ENCODE peak calls at places on chromosomes 4 and X, in eight cellular contexts. One of them, this sample, is unnamed.
A peak's percentile ranks its signal among the peaks of the same experiment; 100 is the strongest.

GRCh38 chr4:24742773-24743676 is 52.3 kb upstream of the SOD3 start:
- DNase-seq in mesenchymal stem cell: no peak
- DNase-seq in MM.1S: no peak
- DNase-seq in GM23248: no peak
- DNase-seq in lower lobe of right lung: no peak
- DNase-seq in GM12878: no peak
- DNase-seq in effector memory CD4-positive, alpha-beta T cell: no peak
- DNase-seq in tibial artery: no peak
- DNase-seq in this sample: no peak

GRCh38 chr4:98518555-98519267 is 139.7 kb downstream of the TSPAN5 start:
- DNase-seq in GM12878: peak; percentile 19
- DNase-seq in effector memory CD4-positive, alpha-beta T cell: no peak
- DNase-seq in GM23248: no peak
- DNase-seq in mesenchymal stem cell: no peak
- DNase-seq in MM.1S: no peak
- DNase-seq in tibial artery: no peak
- DNase-seq in lower lobe of right lung: no peak
- DNase-seq in this sample: no peak

GRCh38 chrX:130158311-130158710 is 7.3 kb downstream of the AIFM1 start:
- DNase-seq in GM12878: no peak
- DNase-seq in mesenchymal stem cell: no peak
- DNase-seq in tibial artery: no peak
- DNase-seq in lower lobe of right lung: no peak
- DNase-seq in effector memory CD4-positive, alpha-beta T cell: no peak
- DNase-seq in MM.1S: no peak
- DNase-seq in GM23248: no peak
- DNase-seq in this sample: no peak

GRCh38 chr4:8039290-8039689 is 99.6 kb upstream of the AFAP1 start:
- DNase-seq in MM.1S: no peak
- DNase-seq in tibial artery: no peak
- DNase-seq in GM23248: peak; percentile 19
- DNase-seq in mesenchymal stem cell: no peak
- DNase-seq in GM12878: no peak
- DNase-seq in lower lobe of right lung: no peak
- DNase-seq in effector memory CD4-positive, alpha-beta T cell: no peak
- DNase-seq in this sample: no peak

GRCh38 chrX:154401918-154402621 is 3.9 kb downstream of the RPL10 start:
- DNase-seq in effector memory CD4-positive, alpha-beta T cell: no peak
- DNase-seq in MM.1S: no peak
- DNase-seq in GM12878: no peak
- DNase-seq in tibial artery: no peak
- DNase-seq in lower lobe of right lung: no peak
- DNase-seq in mesenchymal stem cell: peak; percentile 71
- DNase-seq in GM23248: no peak
- DNase-seq in this sample: no peak

GRCh38 chrX:114999906-115000305 is 17.5 kb downstream of the IL13RA2 start:
- DNase-seq in lower lobe of right lung: no peak
- DNase-seq in mesenchymal stem cell: no peak
- DNase-seq in GM23248: no peak
- DNase-seq in tibial artery: no peak
- DNase-seq in GM12878: no peak
- DNase-seq in effector memory CD4-positive, alpha-beta T cell: no peak
- DNase-seq in MM.1S: no peak
- DNase-seq in this sample: no peak

GRCh38 chr4:16659694-16660093 is 238.8 kb downstream of the LDB2 start:
- DNase-seq in effector memory CD4-positive, alpha-beta T cell: no peak
- DNase-seq in mesenchymal stem cell: no peak
- DNase-seq in tibial artery: no peak
- DNase-seq in MM.1S: no peak
- DNase-seq in GM12878: no peak
- DNase-seq in GM23248: no peak
- DNase-seq in lower lobe of right lung: no peak
- DNase-seq in this sample: no peak

GRCh38 chr4:16231570-16232252 is 5.4 kb upstream of the TAPT1 start:
- DNase-seq in lower lobe of right lung: no peak
- DNase-seq in GM12878: no peak
- DNase-seq in MM.1S: no peak
- DNase-seq in tibial artery: no peak
- DNase-seq in effector memory CD4-positive, alpha-beta T cell: no peak
- DNase-seq in mesenchymal stem cell: no peak
- DNase-seq in GM23248: peak; percentile 49
- DNase-seq in this sample: no peak

GRCh38 chr4:47271296-47271695 is 192.2 kb downstream of the COMMD8 start:
- DNase-seq in GM12878: no peak
- DNase-seq in lower lobe of right lung: no peak
- DNase-seq in effector memory CD4-positive, alpha-beta T cell: no peak
- DNase-seq in tibial artery: no peak
- DNase-seq in GM23248: no peak
- DNase-seq in mesenchymal stem cell: no peak
- DNase-seq in MM.1S: no peak
- DNase-seq in this sample: no peak

GRCh38 chr4:3303840-3304715 is 11.3 kb downstream of the RGS12 start:
- DNase-seq in lower lobe of right lung: no peak
- DNase-seq in GM23248: no peak
- DNase-seq in tibial artery: peak; percentile 17
- DNase-seq in mesenchymal stem cell: no peak
- DNase-seq in GM12878: no peak
- DNase-seq in MM.1S: no peak
- DNase-seq in effector memory CD4-positive, alpha-beta T cell: no peak
- DNase-seq in this sample: no peak

GRCh38 chr4:2932951-2933565 is 30.1 kb downstream of the NOP14 start:
- DNase-seq in mesenchymal stem cell: no peak
- DNase-seq in tibial artery: no peak
- DNase-seq in MM.1S: no peak
- DNase-seq in lower lobe of right lung: peak; percentile 51
- DNase-seq in GM23248: peak; percentile 25
- DNase-seq in GM12878: no peak
- DNase-seq in effector memory CD4-positive, alpha-beta T cell: no peak
- DNase-seq in this sample: no peak

GRCh38 chr4:106268731-106269272 is 47.2 kb downstream of the TBCK start:
- DNase-seq in GM12878: no peak
- DNase-seq in tibial artery: no peak
- DNase-seq in effector memory CD4-positive, alpha-beta T cell: no peak
- DNase-seq in MM.1S: no peak
- DNase-seq in lower lobe of right lung: no peak
- DNase-seq in mesenchymal stem cell: no peak
- DNase-seq in GM23248: no peak
- DNase-seq in this sample: no peak

GRCh38 chr4:101244349-101244748 is 103.0 kb downstream of the PPP3CA start:
- DNase-seq in GM12878: no peak
- DNase-seq in mesenchymal stem cell: no peak
- DNase-seq in tibial artery: no peak
- DNase-seq in effector memory CD4-positive, alpha-beta T cell: no peak
- DNase-seq in MM.1S: no peak
- DNase-seq in lower lobe of right lung: no peak
- DNase-seq in GM23248: no peak
- DNase-seq in this sample: no peak

GRCh38 chr4:165803005-165803404 is 70.0 kb upstream of the TLL1 start:
- DNase-seq in MM.1S: peak; percentile 36
- DNase-seq in tibial artery: no peak
- DNase-seq in mesenchymal stem cell: no peak
- DNase-seq in GM12878: no peak
- DNase-seq in effector memory CD4-positive, alpha-beta T cell: no peak
- DNase-seq in lower lobe of right lung: no peak
- DNase-seq in GM23248: no peak
- DNase-seq in this sample: no peak

GRCh38 chrX:109840585-109840984 is 107.5 kb upstream of the ACSL4 start:
- DNase-seq in effector memory CD4-positive, alpha-beta T cell: no peak
- DNase-seq in tibial artery: peak; percentile 57
- DNase-seq in GM12878: no peak
- DNase-seq in mesenchymal stem cell: peak; percentile 96
- DNase-seq in GM23248: peak; percentile 90
- DNase-seq in MM.1S: no peak
- DNase-seq in lower lobe of right lung: no peak
- DNase-seq in this sample: no peak

GRCh38 chr4:169024762-169025161 is 14.7 kb upstream of the CBR4 start:
- DNase-seq in effector memory CD4-positive, alpha-beta T cell: no peak
- DNase-seq in mesenchymal stem cell: peak; percentile 49
- DNase-seq in tibial artery: no peak
- DNase-seq in GM23248: peak; percentile 66
- DNase-seq in GM12878: no peak
- DNase-seq in lower lobe of right lung: no peak
- DNase-seq in MM.1S: peak; percentile 46
- DNase-seq in this sample: no peak

GRCh38 chrX:115372026-115372610 is 82.6 kb downstream of the LUZP4 start:
- DNase-seq in mesenchymal stem cell: peak; percentile 84
- DNase-seq in lower lobe of right lung: no peak
- DNase-seq in GM23248: peak; percentile 74
- DNase-seq in tibial artery: no peak
- DNase-seq in MM.1S: no peak
- DNase-seq in GM12878: no peak
- DNase-seq in effector memory CD4-positive, alpha-beta T cell: no peak
- DNase-seq in this sample: no peak

GRCh38 chr4:101958547-101958946 is 168.0 kb downstream of the BANK1 start:
- DNase-seq in MM.1S: no peak
- DNase-seq in effector memory CD4-positive, alpha-beta T cell: no peak
- DNase-seq in GM12878: no peak
- DNase-seq in tibial artery: no peak
- DNase-seq in lower lobe of right lung: no peak
- DNase-seq in mesenchymal stem cell: no peak
- DNase-seq in GM23248: no peak
- DNase-seq in this sample: no peak

GRCh38 chr4:8558080-8558960 is 21.9 kb upstream of the GPR78 start:
- DNase-seq in effector memory CD4-positive, alpha-beta T cell: no peak
- DNase-seq in lower lobe of right lung: no peak
- DNase-seq in MM.1S: no peak
- DNase-seq in GM12878: no peak
- DNase-seq in tibial artery: no peak
- DNase-seq in mesenchymal stem cell: no peak
- DNase-seq in GM23248: peak; percentile 85
- DNase-seq in this sample: no peak

GRCh38 chrX:88135735-88136134 is 611.3 kb upstream of the CPXCR1 start:
- DNase-seq in tibial artery: no peak
- DNase-seq in lower lobe of right lung: no peak
- DNase-seq in mesenchymal stem cell: peak; percentile 0
- DNase-seq in GM23248: peak; percentile 16
- DNase-seq in GM12878: no peak
- DNase-seq in effector memory CD4-positive, alpha-beta T cell: no peak
- DNase-seq in MM.1S: peak; percentile 28
- DNase-seq in this sample: no peak

GRCh38 chr4:149292422-149293055 is 523.1 kb downstream of the IQCM start:
- DNase-seq in effector memory CD4-positive, alpha-beta T cell: no peak
- DNase-seq in MM.1S: no peak
- DNase-seq in tibial artery: no peak
- DNase-seq in GM23248: no peak
- DNase-seq in mesenchymal stem cell: no peak
- DNase-seq in GM12878: no peak
- DNase-seq in lower lobe of right lung: no peak
- DNase-seq in this sample: no peak

DNA sequence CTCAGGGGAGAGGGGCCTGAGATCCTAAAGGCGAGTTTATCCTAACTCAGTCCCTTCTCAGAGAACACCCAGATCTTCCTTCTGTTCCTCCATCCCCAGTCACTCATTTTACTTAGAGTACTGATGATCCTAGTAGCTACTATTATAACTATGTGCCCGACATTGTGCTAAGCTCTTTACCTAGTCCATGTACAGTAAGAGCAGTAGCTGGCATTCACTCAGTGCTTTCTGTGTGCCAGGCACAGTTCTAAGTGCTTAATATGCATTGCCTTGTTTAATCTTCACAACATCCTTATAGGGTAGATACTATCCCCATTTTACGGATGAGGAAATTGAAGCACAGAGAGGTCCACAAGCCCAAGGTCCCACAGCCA is 58.3 kb downstream of the FRMPD3 start:
- DNase-seq in effector memory CD4-positive, alpha-beta T cell: no peak
- DNase-seq in GM23248: no peak
- DNase-seq in GM12878: no peak
- DNase-seq in lower lobe of right lung: no peak
- DNase-seq in MM.1S: no peak
- DNase-seq in tibial artery: no peak
- DNase-seq in mesenchymal stem cell: no peak
- DNase-seq in this sample: no peak
- H3K27me3 ChIP-seq in effector memory CD4-positive, alpha-beta T cell: no peaks in the 10 kb centered on the region
- H3K27me3 ChIP-seq in GM23248: peaks cover 34% of the 10 kb centered on the region
- H3K27me3 ChIP-seq in GM12878: no peaks in the 10 kb centered on the region
- H3K27me3 ChIP-seq in lower lobe of right lung: peaks cover 10% of the 10 kb centered on the region
- H3K27me3 ChIP-seq in MM.1S: no peaks in the 10 kb centered on the region
- H3K27me3 ChIP-seq in tibial artery: no peaks in the 10 kb centered on the region
- H3K27me3 ChIP-seq in mesenchymal stem cell: no peaks in the 10 kb centered on the region
- H3K27me3 ChIP-seq in this sample: no peaks in the 10 kb centered on the region

DNA sequence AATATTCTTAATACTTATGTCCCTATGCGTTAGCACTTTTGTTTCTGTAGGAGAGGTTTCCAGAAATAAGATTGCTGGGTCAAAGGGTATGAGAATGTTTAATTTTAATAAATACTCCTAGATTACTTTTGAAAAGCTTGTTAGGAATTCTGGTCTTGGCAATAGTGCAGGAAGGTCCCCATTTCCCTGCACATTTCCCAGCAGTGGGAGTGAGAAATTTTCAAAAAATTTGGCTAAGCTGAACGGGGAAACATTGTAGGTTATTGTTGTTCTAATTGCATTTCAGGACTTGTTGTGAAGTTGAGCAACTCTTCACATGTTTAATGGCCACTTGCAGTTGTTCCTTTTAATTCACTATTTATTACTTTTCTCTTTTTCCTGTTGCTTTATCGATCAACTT is 27.1 kb downstream of the IGFBP7 start:
- DNase-seq in tibial artery: no peak
- DNase-seq in GM12878: no peak
- DNase-seq in lower lobe of right lung: no peak
- DNase-seq in GM23248: no peak
- DNase-seq in mesenchymal stem cell: no peak
- DNase-seq in effector memory CD4-positive, alpha-beta T cell: no peak
- DNase-seq in MM.1S: no peak
- DNase-seq in this sample: no peak
- H3K4me1 ChIP-seq in tibial artery: peaks cover 97% of the 10 kb centered on the region
- H3K4me1 ChIP-seq in GM12878: no peaks in the 10 kb centered on the region
- H3K4me1 ChIP-seq in lower lobe of right lung: peaks cover 26% of the 10 kb centered on the region
- H3K4me1 ChIP-seq in GM23248: peaks cover 42% of the 10 kb centered on the region
- H3K4me1 ChIP-seq in mesenchymal stem cell: peaks cover 16% of the 10 kb centered on the region
- H3K4me1 ChIP-seq in effector memory CD4-positive, alpha-beta T cell: no peaks in the 10 kb centered on the region
- H3K4me1 ChIP-seq in MM.1S: peaks cover 22% of the 10 kb centered on the region
- H3K4me1 ChIP-seq in this sample: no peaks in the 10 kb centered on the region

GRCh38 chrX:53694642-53695041 is 8.1 kb upstream of the HUWE1 start:
- DNase-seq in lower lobe of right lung: no peak
- DNase-seq in tibial artery: no peak
- DNase-seq in GM12878: no peak
- DNase-seq in GM23248: no peak
- DNase-seq in effector memory CD4-positive, alpha-beta T cell: no peak
- DNase-seq in MM.1S: no peak
- DNase-seq in mesenchymal stem cell: no peak
- DNase-seq in this sample: no peak
- H3K27ac ChIP-seq in lower lobe of right lung: no peak overlapping the region
- H3K27ac ChIP-seq in tibial artery: no peak overlapping the region
- H3K27ac ChIP-seq in GM12878: no peak overlapping the region
- H3K27ac ChIP-seq in GM23248: no peak overlapping the region
- H3K27ac ChIP-seq in effector memory CD4-positive, alpha-beta T cell: no peak overlapping the region
- H3K27ac ChIP-seq in MM.1S: no peak overlapping the region
- H3K27ac ChIP-seq in mesenchymal stem cell: no peak overlapping the region
- H3K27ac ChIP-seq in this sample: no peak overlapping the region

DNA sequence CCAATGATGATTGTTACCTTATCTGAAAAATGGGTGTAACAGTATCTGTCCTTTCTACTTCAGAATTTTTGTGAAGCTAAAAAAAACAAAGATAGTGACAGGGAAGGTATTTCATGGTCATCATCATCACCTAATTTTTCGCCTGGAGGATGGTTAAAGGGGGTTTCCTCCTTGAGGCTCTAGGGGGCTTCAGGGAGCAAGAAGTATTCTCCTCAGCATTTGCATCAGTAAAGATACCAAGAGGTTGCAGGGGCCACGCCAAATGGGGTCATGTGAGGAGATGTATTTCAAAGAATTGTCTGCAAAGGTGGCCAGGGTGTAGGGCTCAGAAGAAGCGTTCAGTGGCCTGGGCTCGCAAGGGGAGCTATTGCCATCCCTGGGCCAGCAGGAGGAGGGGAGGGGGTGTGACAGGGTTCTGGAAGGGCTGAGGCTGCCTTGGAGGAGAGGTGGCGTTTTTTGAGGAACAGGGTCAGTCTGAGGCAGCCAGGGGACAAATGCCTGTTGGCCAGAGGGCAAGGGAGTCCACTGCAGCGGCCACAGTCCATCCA is 7.3 kb upstream of the NSG1 start:
- DNase-seq in GM12878: no peak
- DNase-seq in mesenchymal stem cell: no peak
- DNase-seq in MM.1S: no peak
- DNase-seq in GM23248: no peak
- DNase-seq in effector memory CD4-positive, alpha-beta T cell: no peak
- DNase-seq in lower lobe of right lung: no peak
- DNase-seq in tibial artery: no peak
- DNase-seq in this sample: no peak
- H3K27me3 ChIP-seq in GM12878: no peaks in the 10 kb centered on the region
- H3K27me3 ChIP-seq in mesenchymal stem cell: peaks cover 62% of the 10 kb centered on the region
- H3K27me3 ChIP-seq in MM.1S: no peaks in the 10 kb centered on the region
- H3K27me3 ChIP-seq in GM23248: peaks cover 51% of the 10 kb centered on the region
- H3K27me3 ChIP-seq in effector memory CD4-positive, alpha-beta T cell: no peaks in the 10 kb centered on the region
- H3K27me3 ChIP-seq in lower lobe of right lung: peaks cover 19% of the 10 kb centered on the region
- H3K27me3 ChIP-seq in tibial artery: no peaks in the 10 kb centered on the region
- H3K27me3 ChIP-seq in this sample: no peaks in the 10 kb centered on the region

This sample was measured in naive thymus-derived CD4-positive, alpha-beta T cell.